ENCODE peak calls at places on chromosomes 1 and 21, in nine cellular contexts. D, Z, Q, E, A, H, W, S and X are unnamed samples.

GRCh38 chr1:231606712-231607111 is 19.9 kb upstream of the DISC1 start:
- DNase-seq in H (peak; percentile 47), S (peak; percentile 15), D (no peak), Q (no peak), E (no peak), A (peak; percentile 82), Z (no peak), W (no peak), X (no peak)

GRCh38 chr1:229717774-229718173 is 91.7 kb downstream of the URB2 start:
- DNase-seq in Z (no peak), D (no peak), A (no peak), W (peak; percentile 27), S (peak; percentile 82), Q (no peak), E (no peak), H (no peak), X (no peak)

GRCh38 chr1:2544875-2545638 is 11.1 kb upstream of the TNFRSF14 start:
- DNase-seq in Q (no peak), D (no peak), A (no peak), H (no peak), W (peak; percentile 51), S (no peak), E (no peak), Z (no peak), X (no peak)

GRCh38 chr1:198232940-198233675 is 76.3 kb downstream of the NEK7 start:
- DNase-seq in S (no peak), E (no peak), W (no peak), Z (no peak), Q (no peak), D (no peak), A (no peak), H (peak; percentile 55), X (no peak)

GRCh38 chr1:172761581-172762025 is 102.7 kb downstream of the FASLG start:
- DNase-seq in A (peak; percentile 40), D (no peak), W (no peak), S (no peak), H (peak; percentile 70), Q (peak; percentile 72), E (no peak), Z (no peak), X (no peak)

GRCh38 chr1:6002714-6003501 is 10.7 kb upstream of the NPHP4 start:
- DNase-seq in D (no peak), W (no peak), S (no peak), H (no peak), E (no peak), Q (no peak), Z (peak; percentile 56), A (no peak), X (no peak)

GRCh38 chr1:36222481-36223372 is 1.5 kb upstream of the THRAP3 start:
- DNase-seq in Q (no peak), A (no peak), S (no peak), E (no peak), W (no peak), Z (no peak), H (no peak), D (no peak), X (no peak)

GRCh38 chr1:118995312-118996016 is 7.3 kb upstream of the TBX15 start:
- DNase-seq in Q (no peak), A (no peak), Z (no peak), S (no peak), E (no peak), H (peak; percentile 17), W (no peak), D (no peak), X (no peak)

GRCh38 chr1:21936366-21937031 is 611 bp downstream of the HSPG2 start:
- DNase-seq in H (peak; percentile 35), Q (no peak), A (no peak), Z (no peak), S (no peak), W (peak; percentile 48), D (peak; percentile 60), E (no peak), X (no peak)

GRCh38 chr1:54378157-54378883 is 27.9 kb downstream of the SSBP3 start:
- DNase-seq in H (no peak), S (no peak), W (no peak), D (no peak), E (no peak), Q (no peak), A (no peak), Z (no peak), X (no peak)

GRCh38 chr1:156747737-156748669 is 3.5 kb downstream of the HDGF start:
- DNase-seq in S (peak; percentile 39), H (peak; percentile 60), E (peak; percentile 75), W (no peak), Z (no peak), D (no peak), Q (no peak), A (no peak), X (no peak)

GRCh38 chr1:108201682-108202081 is 1.5 kb upstream of the SLC25A24 start:
- DNase-seq in A (no peak), D (no peak), Z (no peak), E (no peak), S (no peak), W (no peak), H (no peak), Q (no peak), X (no peak)

GRCh38 chr21:36422279-36423098 is 37.3 kb downstream of the CHAF1B start:
- DNase-seq in Q (peak; percentile 81), W (peak; percentile 61), A (no peak), S (peak; percentile 50), H (peak; percentile 44), Z (no peak), E (no peak), D (no peak), X (no peak)

GRCh38 chr21:35232545-35233176 is 183.6 kb upstream of the RUNX1 start:
- DNase-seq in W (no peak), H (peak; percentile 75), Z (no peak), D (no peak), E (no peak), A (peak; percentile 88), Q (peak; percentile 83), S (peak; percentile 28), X (no peak)

GRCh38 chr1:19390166-19390850 is 78.2 kb downstream of the SLC66A1 start:
- DNase-seq in A (no peak), Z (no peak), E (no peak), W (no peak), D (no peak), S (no peak), H (no peak), Q (no peak), X (no peak)

GRCh38 chr1:19393051-19393450 is 80.9 kb downstream of the SLC66A1 start:
- DNase-seq in H (no peak), S (no peak), D (no peak), Z (no peak), W (no peak), E (no peak), A (no peak), Q (no peak), X (no peak)

GRCh38 chr1:19392221-19392620 is 80.1 kb downstream of the SLC66A1 start:
- DNase-seq in W (no peak), A (no peak), D (no peak), S (no peak), Z (no peak), H (no peak), Q (no peak), E (no peak), X (no peak)

GRCh38 chr1:19391596-19391981 is 79.5 kb downstream of the SLC66A1 start:
- DNase-seq in E (no peak), S (no peak), H (no peak), A (no peak), W (no peak), D (no peak), Q (no peak), Z (no peak), X (no peak)

GRCh38 chr1:19390901-19391595 is 78.9 kb downstream of the SLC66A1 start:
- DNase-seq in Q (peak; percentile 72), A (no peak), D (peak; percentile 73), H (peak; percentile 25), E (no peak), W (peak; percentile 26), Z (no peak), S (no peak), X (no peak)
- H3K4me3 ChIP-seq in Q (no peak overlapping the region), A (no peak overlapping the region), D (no peak overlapping the region), H (no peak overlapping the region), E (peak overlapping the region; percentile 51), W (no peak overlapping the region), Z (no peak overlapping the region), S (no peak overlapping the region), X (no peak overlapping the region)

GRCh38 chr1:203536575-203536974 is 42.6 kb downstream of the OPTC start:
- DNase-seq in Z (no peak), S (no peak), E (no peak), H (no peak), D (no peak), A (no peak), Q (peak; percentile 58), W (no peak), X (no peak)
- H3K4me3 ChIP-seq in Z (no peak overlapping the region), S (no peak overlapping the region), E (no peak overlapping the region), H (no peak overlapping the region), D (no peak overlapping the region), A (peak overlapping the region; percentile 17), Q (no peak overlapping the region), W (no peak overlapping the region), X (no peak overlapping the region)

DNA sequence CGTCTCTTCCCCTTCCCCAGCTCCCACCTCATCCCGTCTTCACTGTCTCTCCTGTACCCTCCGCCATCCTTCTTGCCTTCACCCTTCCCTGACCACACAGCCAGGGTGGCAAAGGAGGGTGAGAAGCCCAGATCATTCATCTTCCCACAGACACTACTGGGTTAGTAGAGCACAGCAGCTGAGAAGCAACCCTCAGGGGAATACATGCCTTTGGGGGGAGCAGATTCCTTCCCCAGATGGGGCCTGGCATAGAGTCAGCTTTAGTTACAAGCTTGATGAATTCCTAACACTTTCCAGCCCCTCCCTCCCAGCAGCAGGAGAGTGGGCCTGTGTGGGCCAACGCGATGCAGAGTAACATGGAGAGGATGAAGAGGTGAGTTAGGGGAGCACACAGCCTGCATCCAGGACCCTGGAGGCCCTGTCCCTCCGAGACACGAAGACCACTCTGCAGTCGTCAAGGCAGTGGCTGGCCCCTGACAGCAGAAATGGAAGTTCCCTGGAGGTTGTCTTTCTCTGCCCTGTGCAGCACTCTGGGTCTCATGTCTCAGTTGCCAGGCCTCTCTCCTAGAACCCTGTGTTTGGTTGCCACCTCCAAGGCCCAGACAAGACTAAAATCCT is 8.8 kb upstream of the BTG2 start:
- DNase-seq in S (no peak), Q (no peak), H (no peak), A (no peak), D (peak; percentile 62), Z (no peak), E (no peak), W (no peak), X (no peak)
- H3K4me3 ChIP-seq in S (no peak overlapping the region), Q (no peak overlapping the region), H (no peak overlapping the region), A (no peak overlapping the region), D (no peak overlapping the region), Z (no peak overlapping the region), E (no peak overlapping the region), W (no peak overlapping the region), X (no peak overlapping the region)

GRCh38 chr1:232726048-232726779 is 79.0 kb upstream of the MAP10 start:
- DNase-seq in S (no peak), W (no peak), H (peak; percentile 91), A (peak; percentile 64), Q (no peak), Z (no peak), D (no peak), E (no peak), X (peak; percentile 42)
- H3K4me3 ChIP-seq in S (no peak overlapping the region), W (no peak overlapping the region), H (no peak overlapping the region), A (no peak overlapping the region), Q (no peak overlapping the region), Z (no peak overlapping the region), D (no peak overlapping the region), E (no peak overlapping the region), X (no peak overlapping the region)

GRCh38 chr1:39672551-39672947 is 642 bp upstream of the NT5C1A start:
- DNase-seq in E (no peak), A (no peak), S (no peak), W (peak; percentile 32), Q (no peak), D (no peak), H (no peak), Z (no peak), X (no peak)
- H3K4me3 ChIP-seq in E (peak overlapping the region; percentile 75), A (no peak overlapping the region), S (no peak overlapping the region), W (no peak overlapping the region), Q (no peak overlapping the region), D (no peak overlapping the region), H (no peak overlapping the region), Z (no peak overlapping the region), X (no peak overlapping the region)